ENCODE peak calls at places on chromosome 3, in seven cellular contexts. Y is CD8-positive, alpha-beta memory T cell; B is PC-9; J is esophagus muscularis mucosa; U is mammary epithelial cell; Z is astrocyte; W is OCI-LY7. F is an unnamed sample.

GRCh38 chr3:128152419-128153155 is 694 bp upstream of the EEFSEC start:
- DNase-seq in U (no peak), J (no peak), Y (no peak), B (peak; percentile 84), W (peak; percentile 83), Z (peak; percentile 42), F (no peak)

GRCh38 chr3:106282931-106283330 is 414.1 kb upstream of the CBLB start:
- DNase-seq in Z (peak; percentile 51), J (no peak), W (no peak), U (no peak), Y (no peak), B (no peak), F (no peak)

GRCh38 chr3:191987951-191988350 is 527.0 kb downstream of the PYDC2 start:
- DNase-seq in Z (peak; percentile 62), U (no peak), J (no peak), W (no peak), Y (no peak), B (no peak), F (no peak)

GRCh38 chr3:31423522-31423921 is 109.2 kb upstream of the STT3B start:
- DNase-seq in B (no peak), U (peak; percentile 57), Y (no peak), W (no peak), J (no peak), Z (peak; percentile 44), F (no peak)

GRCh38 chr3:171284308-171285075 is 175.7 kb downstream of the TNIK start:
- DNase-seq in J (no peak), Y (no peak), B (peak; percentile 52), Z (peak; percentile 98), U (peak; percentile 92), W (no peak), F (no peak)

GRCh38 chr3:100844063-100844936 is 135.0 kb downstream of the TFG start:
- DNase-seq in U (peak; percentile 89), Y (no peak), Z (peak; percentile 34), B (no peak), J (no peak), W (no peak), F (no peak)

GRCh38 chr3:99134996-99135395 is 233.5 kb upstream of the DCBLD2 start:
- DNase-seq in Y (no peak), W (no peak), B (no peak), J (no peak), U (no peak), Z (no peak), F (no peak)

GRCh38 chr3:44996556-44996969 is 20.5 kb downstream of the EXOSC7 start:
- DNase-seq in Y (no peak), U (no peak), B (no peak), Z (no peak), W (no peak), J (no peak), F (no peak)

GRCh38 chr3:141115752-141116541 is 64.8 kb downstream of the SPSB4 start:
- DNase-seq in W (no peak), J (peak; percentile 78), B (no peak), Y (no peak), Z (no peak), U (no peak), F (no peak)

GRCh38 chr3:144677118-144677517 is 705.5 kb downstream of the DIPK2A start:
- DNase-seq in B (no peak), W (no peak), Y (no peak), U (no peak), Z (peak; percentile 18), J (no peak), F (no peak)

GRCh38 chr3:61730058-61730457 is 168.7 kb downstream of the PTPRG start:
- DNase-seq in Z (no peak), B (no peak), J (no peak), U (no peak), Y (no peak), W (no peak), F (no peak)

GRCh38 chr3:138694287-138695007 is 85.9 kb downstream of the FAIM start:
- DNase-seq in Z (peak; percentile 98), Y (no peak), U (peak; percentile 88), B (peak; percentile 94), J (no peak), W (no peak), F (no peak)

GRCh38 chr3:122996038-122996580 is 31.5 kb downstream of the SEMA5B start:
- DNase-seq in U (no peak), J (no peak), Y (no peak), Z (no peak), W (no peak), B (no peak), F (peak; percentile 48)

GRCh38 chr3:6994081-6994668 is 133.3 kb downstream of the GRM7 start:
- DNase-seq in J (no peak), B (no peak), W (peak; percentile 3), Y (no peak), U (no peak), Z (peak; percentile 4), F (no peak)

GRCh38 chr3:190432216-190432615 is 17.5 kb downstream of the TMEM207 start:
- DNase-seq in U (peak; percentile 63), Y (no peak), B (no peak), Z (peak; percentile 22), J (no peak), W (no peak), F (no peak)

GRCh38 chr3:159785276-159785675 is 203.4 kb upstream of the IL12A start:
- DNase-seq in Z (no peak), J (no peak), U (peak; percentile 41), W (no peak), Y (no peak), B (peak; percentile 97), F (no peak)

GRCh38 chr3:13416002-13416793 is 3.9 kb downstream of the NUP210 start:
- DNase-seq in W (peak; percentile 45), J (no peak), Z (no peak), Y (no peak), U (no peak), B (no peak), F (no peak)

GRCh38 chr3:51967384-51968174 is at the start of gene PCBP4:
- DNase-seq in B (no peak), W (no peak), U (no peak), Z (no peak), J (no peak), Y (peak; percentile 62), F (peak; percentile 19)

GRCh38 chr3:150391200-150391599 is 16.9 kb upstream of the TSC22D2 start:
- DNase-seq in B (no peak), Z (no peak), J (no peak), Y (no peak), U (no peak), W (no peak), F (no peak)

GRCh38 chr3:132665230-132665629 is 5.1 kb downstream of the UBA5 start:
- DNase-seq in J (no peak), U (no peak), Y (no peak), Z (no peak), B (no peak), W (no peak), F (no peak)

GRCh38 chr3:13106308-13106970 is 33.2 kb upstream of the IQSEC1 start:
- DNase-seq in Z (no peak), W (no peak), J (no peak), Y (no peak), B (peak; percentile 89), U (peak; percentile 7), F (no peak)

DNA sequence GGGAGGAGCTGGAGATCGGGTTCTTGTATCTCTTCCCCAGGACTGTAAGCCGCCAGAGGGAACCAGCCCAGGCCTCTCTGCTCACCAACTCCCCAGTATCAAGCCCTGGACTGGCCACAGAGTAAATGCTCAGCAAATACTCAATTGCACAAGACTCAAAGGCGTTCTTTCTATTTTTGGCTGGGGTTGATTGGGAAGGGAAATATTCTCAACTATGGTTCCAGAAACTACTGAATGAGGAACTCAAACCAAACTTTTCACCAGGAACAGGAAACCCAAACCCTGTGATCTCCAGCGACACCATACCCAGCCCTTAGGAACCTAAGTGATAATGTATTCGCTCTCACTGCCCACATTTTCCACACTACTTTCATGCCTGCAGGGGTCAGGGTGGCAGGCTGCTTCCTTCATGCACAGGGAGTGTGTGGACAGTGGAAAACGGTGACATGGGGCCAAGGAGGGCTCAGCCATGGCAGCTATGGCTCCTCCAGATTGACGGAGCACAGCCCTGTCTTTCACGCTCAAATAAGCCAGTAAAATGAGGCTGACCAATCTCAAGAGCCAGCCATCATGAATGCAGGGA is 124.7 kb upstream of the RAD18 start:
- DNase-seq in U (no peak), B (no peak), W (no peak), Y (no peak), Z (no peak), J (no peak), F (peak; percentile 32)
- H3K27ac ChIP-seq in U (no peak overlapping the region), B (no peak overlapping the region), W (no peak overlapping the region), Y (no peak overlapping the region), Z (no peak overlapping the region), J (no peak overlapping the region), F (peak overlapping the region; percentile 77)

GRCh38 chr3:179885950-179886349 is 150.8 kb downstream of the PEX5L start:
- DNase-seq in J (no peak), U (no peak), W (no peak), B (no peak), Y (no peak), Z (no peak), F (no peak)
- H3K27ac ChIP-seq in J (no peak overlapping the region), U (no peak overlapping the region), W (no peak overlapping the region), B (no peak overlapping the region), Y (no peak overlapping the region), Z (no peak overlapping the region), F (no peak overlapping the region)

GRCh38 chr3:157219215-157219614 is 59.3 kb upstream of the CCNL1 start:
- DNase-seq in U (no peak), B (no peak), W (no peak), J (no peak), Z (no peak), Y (no peak), F (no peak)
- H3K27ac ChIP-seq in U (no peak overlapping the region), B (no peak overlapping the region), W (no peak overlapping the region), J (no peak overlapping the region), Z (no peak overlapping the region), Y (no peak overlapping the region), F (no peak overlapping the region)

DNA sequence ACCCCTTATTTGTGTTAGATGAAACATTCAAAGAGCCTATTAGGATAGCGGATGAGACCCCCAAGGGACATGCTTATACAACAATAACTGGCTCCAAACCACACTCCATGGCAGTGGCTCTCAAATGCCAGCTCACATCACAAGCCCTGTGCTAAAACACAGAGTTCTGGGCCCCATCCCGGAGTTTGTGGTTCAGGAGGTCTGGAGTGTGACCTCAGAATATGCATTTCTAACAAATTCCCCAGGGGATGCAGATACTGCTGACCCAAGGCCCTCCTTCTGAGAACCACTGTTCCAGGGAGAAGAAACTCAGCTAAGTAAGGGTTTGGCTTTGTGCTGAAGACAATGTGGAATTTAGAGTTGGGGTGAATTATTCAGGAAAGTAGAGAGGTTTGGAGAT is 3.6 kb downstream of the CCRL2 start:
- DNase-seq in J (no peak), U (no peak), Z (peak; percentile 20), B (no peak), W (no peak), Y (no peak), F (no peak)
- H3K27ac ChIP-seq in J (no peak overlapping the region), U (no peak overlapping the region), Z (no peak overlapping the region), B (no peak overlapping the region), W (no peak overlapping the region), Y (no peak overlapping the region), F (no peak overlapping the region)

GRCh38 chr3:194554488-194555098 is 67.8 kb upstream of the ATP13A3 start:
- DNase-seq in Z (peak; percentile 28), U (no peak), B (no peak), J (no peak), W (no peak), Y (no peak), F (no peak)
- H3K27ac ChIP-seq in Z (no peak overlapping the region), U (no peak overlapping the region), B (no peak overlapping the region), J (no peak overlapping the region), W (no peak overlapping the region), Y (no peak overlapping the region), F (no peak overlapping the region)